ENCODE peak calls at places on chromosomes 11 and 22, in six cellular contexts. One of them, this sample, is unnamed.

GRCh38 chr11:71356904-71357303 is 91.3 kb downstream of the DHCR7 start:
- DNase-seq in mesenchymal stem cell: no peak
- DNase-seq in H1: no peak
- DNase-seq in H9: no peak
- DNase-seq in mesendoderm: no peak
- DNase-seq in IMR-90: no peak
- DNase-seq in this sample: no peak

GRCh38 chr11:96465537-96465936 is 75.7 kb downstream of the JRKL start:
- DNase-seq in IMR-90: no peak
- DNase-seq in mesendoderm: no peak
- DNase-seq in H1: no peak
- DNase-seq in mesenchymal stem cell: no peak
- DNase-seq in H9: no peak
- DNase-seq in this sample: no peak

GRCh38 chr11:73326929-73327811 is 19.1 kb downstream of the ARHGEF17 start:
- DNase-seq in H9: no peak
- DNase-seq in mesenchymal stem cell: peak; percentile 85
- DNase-seq in H1: no peak
- DNase-seq in mesendoderm: no peak
- DNase-seq in IMR-90: peak; percentile 82
- DNase-seq in this sample: no peak

GRCh38 chr11:70111269-70112016 is 33.3 kb downstream of the ANO1 start:
- DNase-seq in H1: no peak
- DNase-seq in IMR-90: peak; percentile 67
- DNase-seq in H9: no peak
- DNase-seq in mesenchymal stem cell: peak; percentile 85
- DNase-seq in mesendoderm: peak; percentile 81
- DNase-seq in this sample: no peak

GRCh38 chr11:61162092-61162935 is 1.1 kb upstream of the VPS37C start:
- DNase-seq in mesenchymal stem cell: peak; percentile 17
- DNase-seq in H9: no peak
- DNase-seq in mesendoderm: peak; percentile 49
- DNase-seq in IMR-90: peak; percentile 44
- DNase-seq in H1: no peak
- DNase-seq in this sample: no peak

GRCh38 chr11:83493918-83494317 is 207.8 kb upstream of the CCDC90B start:
- DNase-seq in IMR-90: no peak
- DNase-seq in H9: no peak
- DNase-seq in mesendoderm: no peak
- DNase-seq in mesenchymal stem cell: no peak
- DNase-seq in H1: no peak
- DNase-seq in this sample: no peak

GRCh38 chr11:17897495-17897894 is 115.4 kb downstream of the SERGEF start:
- DNase-seq in IMR-90: no peak
- DNase-seq in H1: no peak
- DNase-seq in mesenchymal stem cell: no peak
- DNase-seq in H9: no peak
- DNase-seq in mesendoderm: no peak
- DNase-seq in this sample: no peak

GRCh38 chr11:46352063-46352841 is 5.0 kb downstream of the DGKZ start:
- DNase-seq in IMR-90: no peak
- DNase-seq in H1: no peak
- DNase-seq in H9: peak; percentile 82
- DNase-seq in mesenchymal stem cell: peak; percentile 51
- DNase-seq in mesendoderm: peak; percentile 82
- DNase-seq in this sample: no peak

GRCh38 chr22:30324008-30324730 is 2.6 kb downstream of the TBC1D10A start:
- DNase-seq in mesendoderm: no peak
- DNase-seq in H1: no peak
- DNase-seq in mesenchymal stem cell: peak; percentile 53
- DNase-seq in IMR-90: peak; percentile 47
- DNase-seq in H9: no peak
- DNase-seq in this sample: no peak

GRCh38 chr11:70833011-70833410 is 419.4 kb downstream of the SHANK2 start:
- DNase-seq in IMR-90: no peak
- DNase-seq in H9: no peak
- DNase-seq in mesenchymal stem cell: no peak
- DNase-seq in H1: no peak
- DNase-seq in mesendoderm: no peak
- DNase-seq in this sample: no peak

GRCh38 chr11:2590131-2590950 is 109.5 kb downstream of the KCNQ1OT1 start:
- DNase-seq in H1: no peak
- DNase-seq in mesendoderm: no peak
- DNase-seq in H9: no peak
- DNase-seq in mesenchymal stem cell: no peak
- DNase-seq in IMR-90: no peak
- DNase-seq in this sample: no peak

GRCh38 chr11:134527382-134528243 is 115.6 kb upstream of the B3GAT1 start:
- DNase-seq in H9: peak; percentile 30
- DNase-seq in mesenchymal stem cell: no peak
- DNase-seq in IMR-90: no peak
- DNase-seq in mesendoderm: no peak
- DNase-seq in H1: no peak
- DNase-seq in this sample: no peak

GRCh38 chr11:76744186-76745058 is 38.7 kb upstream of the TSKU start:
- DNase-seq in mesendoderm: no peak
- DNase-seq in H1: no peak
- DNase-seq in mesenchymal stem cell: peak; percentile 13
- DNase-seq in IMR-90: peak; percentile 36
- DNase-seq in H9: no peak
- DNase-seq in this sample: no peak

GRCh38 chr22:19893363-19893762 is 38.7 kb upstream of the GNB1L start:
- DNase-seq in mesendoderm: no peak
- DNase-seq in IMR-90: no peak
- DNase-seq in mesenchymal stem cell: no peak
- DNase-seq in H1: no peak
- DNase-seq in H9: no peak
- DNase-seq in this sample: no peak

GRCh38 chr22:38034278-38034882 is 22.8 kb upstream of the PICK1 start:
- DNase-seq in H9: peak; percentile 87
- DNase-seq in IMR-90: peak; percentile 91
- DNase-seq in mesenchymal stem cell: peak; percentile 93
- DNase-seq in mesendoderm: peak; percentile 94
- DNase-seq in H1: peak; percentile 56
- DNase-seq in this sample: peak; percentile 43

GRCh38 chr22:42622061-42622710 is 7.5 kb upstream of the POLDIP3 start:
- DNase-seq in H1: no peak
- DNase-seq in H9: no peak
- DNase-seq in mesenchymal stem cell: no peak
- DNase-seq in mesendoderm: no peak
- DNase-seq in IMR-90: no peak
- DNase-seq in this sample: no peak

GRCh38 chr22:36399473-36399780 is 11.7 kb upstream of the MYH9 start:
- DNase-seq in mesenchymal stem cell: no peak
- DNase-seq in H1: no peak
- DNase-seq in H9: no peak
- DNase-seq in IMR-90: no peak
- DNase-seq in mesendoderm: no peak
- DNase-seq in this sample: no peak

GRCh38 chr11:134536677-134537076 is 124.6 kb upstream of the B3GAT1 start:
- DNase-seq in H1: no peak
- DNase-seq in H9: no peak
- DNase-seq in mesenchymal stem cell: no peak
- DNase-seq in mesendoderm: no peak
- DNase-seq in IMR-90: no peak
- DNase-seq in this sample: no peak

GRCh38 chr11:30488304-30488998 is 97.7 kb downstream of the MPPED2 start:
- DNase-seq in mesenchymal stem cell: peak; percentile 61
- DNase-seq in H9: no peak
- DNase-seq in mesendoderm: no peak
- DNase-seq in IMR-90: peak; percentile 81
- DNase-seq in H1: no peak
- DNase-seq in this sample: no peak

GRCh38 chr22:37492428-37493344 is 6.5 kb upstream of the MFNG start:
- DNase-seq in mesendoderm: peak; percentile 85
- DNase-seq in mesenchymal stem cell: peak; percentile 72
- DNase-seq in H1: peak; percentile 46
- DNase-seq in H9: peak; percentile 79
- DNase-seq in IMR-90: peak; percentile 59
- DNase-seq in this sample: peak; percentile 33

GRCh38 chr11:127470485-127470884 is 469.9 kb upstream of the KIRREL3 start:
- DNase-seq in mesenchymal stem cell: peak; percentile 24
- DNase-seq in H1: no peak
- DNase-seq in mesendoderm: peak; percentile 44
- DNase-seq in H9: no peak
- DNase-seq in IMR-90: no peak
- DNase-seq in this sample: no peak

GRCh38 chr22:19891350-19892248 is 36.9 kb upstream of the GNB1L start:
- DNase-seq in IMR-90: peak; percentile 89
- DNase-seq in mesendoderm: peak; percentile 97
- DNase-seq in mesenchymal stem cell: peak; percentile 79
- DNase-seq in H9: peak; percentile 83
- DNase-seq in H1: peak; percentile 78
- DNase-seq in this sample: peak; percentile 71

GRCh38 chr11:79309402-79309801 is 131.4 kb downstream of the TENM4 start:
- DNase-seq in H1: no peak
- DNase-seq in mesendoderm: peak; percentile 30
- DNase-seq in mesenchymal stem cell: no peak
- DNase-seq in H9: no peak
- DNase-seq in IMR-90: peak; percentile 70
- DNase-seq in this sample: no peak

GRCh38 chr11:79311461-79311860 is 129.4 kb downstream of the TENM4 start:
- DNase-seq in IMR-90: no peak
- DNase-seq in mesendoderm: no peak
- DNase-seq in H1: no peak
- DNase-seq in H9: no peak
- DNase-seq in mesenchymal stem cell: no peak
- DNase-seq in this sample: no peak

GRCh38 chr11:79312591-79313267 is 128.1 kb downstream of the TENM4 start:
- DNase-seq in H1: no peak
- DNase-seq in mesendoderm: no peak
- DNase-seq in H9: no peak
- DNase-seq in mesenchymal stem cell: no peak
- DNase-seq in IMR-90: peak; percentile 38
- DNase-seq in this sample: no peak

GRCh38 chr11:79304599-79305212 is 136.1 kb downstream of the TENM4 start:
- DNase-seq in IMR-90: no peak
- DNase-seq in mesenchymal stem cell: no peak
- DNase-seq in H1: no peak
- DNase-seq in H9: no peak
- DNase-seq in mesendoderm: no peak
- DNase-seq in this sample: no peak

DNA sequence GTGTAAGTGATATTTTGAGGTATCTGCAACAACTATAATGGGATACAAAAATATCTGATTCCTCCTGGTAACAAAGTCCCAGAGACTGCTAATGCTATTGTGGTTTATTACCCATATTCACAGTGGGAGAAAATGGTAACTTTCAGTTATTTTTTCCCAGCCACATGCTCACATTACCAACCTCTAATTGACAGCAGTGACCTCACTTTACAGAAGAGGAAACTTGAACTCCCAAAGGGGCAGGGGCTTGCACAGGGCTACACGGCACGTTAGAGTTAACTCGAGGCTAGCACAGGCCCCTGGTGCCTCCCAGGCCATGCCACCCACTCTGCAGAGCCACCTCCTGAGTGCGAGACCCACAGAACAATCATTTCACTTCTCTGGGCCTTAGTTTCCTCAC is 132.4 kb downstream of the TENM4 start:
- DNase-seq in mesendoderm: no peak
- DNase-seq in mesenchymal stem cell: no peak
- DNase-seq in IMR-90: no peak
- DNase-seq in H1: no peak
- DNase-seq in H9: no peak
- DNase-seq in this sample: no peak
- H2BK15ac ChIP-seq in mesendoderm: no peak overlapping the region
- H2BK15ac ChIP-seq in mesenchymal stem cell: no peak overlapping the region
- H2BK15ac ChIP-seq in IMR-90: no peak overlapping the region
- H2BK15ac ChIP-seq in H1: no peak overlapping the region
- H2BK15ac ChIP-seq in H9: no peak overlapping the region
- H2BK15ac ChIP-seq in this sample: no peak overlapping the region

GRCh38 chr22:50190182-50190951 is 4.7 kb downstream of the TRABD start:
- DNase-seq in H1: peak; percentile 44
- DNase-seq in mesendoderm: peak; percentile 75
- DNase-seq in IMR-90: no peak
- DNase-seq in H9: peak; percentile 84
- DNase-seq in mesenchymal stem cell: peak; percentile 53
- DNase-seq in this sample: no peak

GRCh38 chr22:50192825-50193204 is 7.1 kb downstream of the TRABD start:
- DNase-seq in mesendoderm: no peak
- DNase-seq in mesenchymal stem cell: no peak
- DNase-seq in IMR-90: no peak
- DNase-seq in H9: no peak
- DNase-seq in H1: no peak
- DNase-seq in this sample: no peak

GRCh38 chr22:50192056-50192824 is 6.5 kb downstream of the TRABD start:
- DNase-seq in mesendoderm: no peak
- DNase-seq in IMR-90: peak; percentile 19
- DNase-seq in H9: no peak
- DNase-seq in mesenchymal stem cell: no peak
- DNase-seq in H1: no peak
- DNase-seq in this sample: no peak

GRCh38 chr22:50189849-50190181 is 4.1 kb downstream of the TRABD start:
- DNase-seq in IMR-90: no peak
- DNase-seq in mesendoderm: peak; percentile 33
- DNase-seq in H1: no peak
- DNase-seq in H9: no peak
- DNase-seq in mesenchymal stem cell: no peak
- DNase-seq in this sample: no peak

GRCh38 chr22:50191041-50191740 is 5.5 kb downstream of the TRABD start:
- DNase-seq in mesendoderm: no peak
- DNase-seq in H1: no peak
- DNase-seq in mesenchymal stem cell: no peak
- DNase-seq in H9: no peak
- DNase-seq in IMR-90: no peak
- DNase-seq in this sample: no peak
- H2BK15ac ChIP-seq in mesendoderm: no peak overlapping the region
- H2BK15ac ChIP-seq in H1: peak overlapping the region; percentile 72
- H2BK15ac ChIP-seq in mesenchymal stem cell: peak overlapping the region; percentile 13
- H2BK15ac ChIP-seq in H9: no peak overlapping the region
- H2BK15ac ChIP-seq in IMR-90: no peak overlapping the region
- H2BK15ac ChIP-seq in this sample: no peak overlapping the region

DNA sequence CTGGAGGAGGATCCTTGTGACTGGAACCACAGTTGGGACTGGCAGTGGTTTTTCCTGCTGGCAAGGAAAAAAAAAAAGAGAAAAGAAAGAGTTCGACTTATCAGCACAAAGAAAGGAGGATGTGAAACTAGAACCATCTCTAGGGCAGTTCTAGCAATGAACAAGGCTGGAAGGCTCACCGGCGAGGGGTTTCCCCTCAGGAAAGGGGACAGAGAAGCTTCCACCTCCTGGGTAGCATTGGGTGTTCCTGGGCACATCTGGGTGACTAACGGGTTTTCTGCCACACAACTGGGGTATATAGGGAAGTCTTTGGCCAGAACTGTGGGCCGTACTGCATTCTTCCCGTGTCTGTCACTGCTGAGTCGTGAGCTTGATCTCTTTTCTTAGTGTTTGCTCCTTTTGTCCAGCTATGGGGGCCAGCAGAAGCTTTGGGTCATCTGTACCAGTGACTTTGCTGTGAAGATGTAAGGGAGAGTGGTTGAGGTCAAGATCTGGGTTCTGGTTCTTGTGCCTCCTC is 109.4 kb upstream of the OR4B1 start:
- DNase-seq in H9: no peak
- DNase-seq in mesendoderm: no peak
- DNase-seq in mesenchymal stem cell: peak; percentile 56
- DNase-seq in H1: no peak
- DNase-seq in IMR-90: peak; percentile 67
- DNase-seq in this sample: no peak
- H2BK15ac ChIP-seq in H9: no peak overlapping the region
- H2BK15ac ChIP-seq in mesendoderm: no peak overlapping the region
- H2BK15ac ChIP-seq in mesenchymal stem cell: no peak overlapping the region
- H2BK15ac ChIP-seq in H1: no peak overlapping the region
- H2BK15ac ChIP-seq in IMR-90: no peak overlapping the region
- H2BK15ac ChIP-seq in this sample: no peak overlapping the region

GRCh38 chr11:126410649-126411048 is 55.2 kb downstream of the ST3GAL4 start:
- DNase-seq in H9: no peak
- DNase-seq in mesenchymal stem cell: no peak
- DNase-seq in H1: no peak
- DNase-seq in IMR-90: peak; percentile 22
- DNase-seq in mesendoderm: no peak
- DNase-seq in this sample: no peak
- H2BK15ac ChIP-seq in H9: no peak overlapping the region
- H2BK15ac ChIP-seq in mesenchymal stem cell: no peak overlapping the region
- H2BK15ac ChIP-seq in H1: no peak overlapping the region
- H2BK15ac ChIP-seq in IMR-90: no peak overlapping the region
- H2BK15ac ChIP-seq in mesendoderm: no peak overlapping the region
- H2BK15ac ChIP-seq in this sample: no peak overlapping the region